ENCODE peak calls at places on chromosomes 11 and 22, in ten cellular contexts. A, E, S, V, C, O, J, M, X and I are unnamed samples.

GRCh38 chr11:120517390-120518315 is 6.1 kb downstream of the GRIK4 start:
- DNase-seq in O (no peak), J (no peak), S (peak; percentile 39), A (no peak), M (no peak), X (no peak), E (no peak), V (peak; percentile 66), C (no peak), I (no peak)

GRCh38 chr11:2211113-2211971 is 39.7 kb upstream of the TH start:
- DNase-seq in E (no peak), C (no peak), J (peak; percentile 6), X (peak; percentile 33), S (no peak), O (no peak), A (peak; percentile 44), M (no peak), V (no peak), I (no peak)

GRCh38 chr11:10952872-10953271 is 95.0 kb upstream of the ZBED5 start:
- DNase-seq in A (no peak), M (no peak), S (no peak), X (no peak), O (no peak), J (no peak), E (no peak), V (no peak), C (no peak), I (no peak)

GRCh38 chr11:134447696-134448095 is 35.7 kb upstream of the B3GAT1 start:
- DNase-seq in M (no peak), A (no peak), O (no peak), X (no peak), S (no peak), C (no peak), V (no peak), E (no peak), J (no peak), I (no peak)

GRCh38 chr11:87281496-87281895 is 243.8 kb downstream of the TMEM135 start:
- DNase-seq in S (no peak), E (peak; percentile 43), A (no peak), M (peak; percentile 36), X (no peak), V (no peak), O (no peak), C (no peak), J (no peak), I (no peak)

GRCh38 chr11:9980931-9981330 is 313.1 kb downstream of the SBF2 start:
- DNase-seq in O (no peak), E (no peak), C (no peak), X (no peak), S (no peak), V (no peak), J (no peak), M (no peak), A (no peak), I (no peak)

GRCh38 chr11:65448418-65449196 is 26.0 kb downstream of the NEAT1 start:
- DNase-seq in V (peak; percentile 82), J (no peak), E (peak; percentile 34), X (no peak), S (peak; percentile 69), C (peak; percentile 32), A (no peak), O (peak; percentile 75), M (no peak), I (no peak)

GRCh38 chr11:65941720-65942310 is 3.5 kb upstream of the TSGA10IP start:
- DNase-seq in O (no peak), V (no peak), S (no peak), J (no peak), X (no peak), A (no peak), M (no peak), C (no peak), E (no peak), I (no peak)

GRCh38 chr11:12599408-12600143 is 74.6 kb upstream of the TEAD1 start:
- DNase-seq in M (peak; percentile 35), V (peak; percentile 76), E (no peak), A (no peak), J (peak; percentile 28), X (peak; percentile 89), C (peak; percentile 65), O (peak; percentile 36), S (no peak), I (no peak)

GRCh38 chr11:93219440-93219839 is 21.6 kb upstream of the SLC36A4 start:
- DNase-seq in V (no peak), S (no peak), J (no peak), A (no peak), X (no peak), M (no peak), O (no peak), C (no peak), E (no peak), I (no peak)

GRCh38 chr11:87280143-87280542 is 242.4 kb downstream of the TMEM135 start:
- DNase-seq in V (no peak), M (no peak), O (no peak), X (no peak), C (no peak), J (no peak), S (no peak), A (no peak), E (no peak), I (no peak)

GRCh38 chr22:37496651-37497599 is 10.7 kb upstream of the MFNG start:
- DNase-seq in A (peak; percentile 82), E (peak; percentile 56), S (peak; percentile 98), O (no peak), V (peak; percentile 61), J (no peak), M (no peak), X (no peak), C (no peak), I (no peak)

GRCh38 chr11:95085117-95085825 is 4.4 kb upstream of the ENDOD1 start:
- DNase-seq in C (no peak), M (no peak), A (no peak), O (no peak), J (no peak), V (no peak), S (no peak), X (no peak), E (no peak), I (no peak)

GRCh38 chr11:17683378-17684161 is 35.8 kb upstream of the MYOD1 start:
- DNase-seq in S (peak; percentile 93), O (peak; percentile 87), M (peak; percentile 40), J (no peak), E (peak; percentile 71), A (peak; percentile 71), C (no peak), X (no peak), V (peak; percentile 69), I (no peak)

GRCh38 chr11:67230406-67230805 is 35.9 kb upstream of the GRK2 start:
- DNase-seq in M (peak; percentile 28), A (no peak), V (no peak), J (no peak), E (no peak), C (no peak), S (no peak), O (no peak), X (no peak), I (no peak)

GRCh38 chr11:115759622-115760527 is 255.7 kb upstream of the CADM1 start:
- DNase-seq in E (no peak), A (no peak), J (no peak), X (peak; percentile 78), C (peak; percentile 41), S (peak; percentile 41), O (no peak), V (peak; percentile 57), M (no peak), I (no peak)

GRCh38 chr22:22892096-22893052 is 4.8 kb downstream of the IGLL5 start:
- DNase-seq in A (no peak), S (no peak), O (no peak), M (no peak), V (no peak), J (no peak), C (no peak), X (no peak), E (no peak), I (no peak)
- H3K4me3 ChIP-seq in A (no peak overlapping the region), S (no peak overlapping the region), O (no peak overlapping the region), M (no peak overlapping the region), V (no peak overlapping the region), J (no peak overlapping the region), C (no peak overlapping the region), X (no peak overlapping the region), E (no peak overlapping the region), I (no peak overlapping the region)

GRCh38 chr11:6646631-6647281 is 8.9 kb downstream of the DCHS1 start:
- DNase-seq in S (no peak), E (no peak), A (no peak), V (no peak), C (peak; percentile 45), X (no peak), O (peak; percentile 58), M (peak; percentile 90), J (peak; percentile 48), I (peak; percentile 36)
- H3K4me3 ChIP-seq in S (no peak overlapping the region), E (no peak overlapping the region), A (no peak overlapping the region), V (no peak overlapping the region), C (no peak overlapping the region), X (no peak overlapping the region), O (peak overlapping the region; percentile 5), M (peak overlapping the region; percentile 44), J (peak overlapping the region; percentile 39), I (no peak overlapping the region)

DNA sequence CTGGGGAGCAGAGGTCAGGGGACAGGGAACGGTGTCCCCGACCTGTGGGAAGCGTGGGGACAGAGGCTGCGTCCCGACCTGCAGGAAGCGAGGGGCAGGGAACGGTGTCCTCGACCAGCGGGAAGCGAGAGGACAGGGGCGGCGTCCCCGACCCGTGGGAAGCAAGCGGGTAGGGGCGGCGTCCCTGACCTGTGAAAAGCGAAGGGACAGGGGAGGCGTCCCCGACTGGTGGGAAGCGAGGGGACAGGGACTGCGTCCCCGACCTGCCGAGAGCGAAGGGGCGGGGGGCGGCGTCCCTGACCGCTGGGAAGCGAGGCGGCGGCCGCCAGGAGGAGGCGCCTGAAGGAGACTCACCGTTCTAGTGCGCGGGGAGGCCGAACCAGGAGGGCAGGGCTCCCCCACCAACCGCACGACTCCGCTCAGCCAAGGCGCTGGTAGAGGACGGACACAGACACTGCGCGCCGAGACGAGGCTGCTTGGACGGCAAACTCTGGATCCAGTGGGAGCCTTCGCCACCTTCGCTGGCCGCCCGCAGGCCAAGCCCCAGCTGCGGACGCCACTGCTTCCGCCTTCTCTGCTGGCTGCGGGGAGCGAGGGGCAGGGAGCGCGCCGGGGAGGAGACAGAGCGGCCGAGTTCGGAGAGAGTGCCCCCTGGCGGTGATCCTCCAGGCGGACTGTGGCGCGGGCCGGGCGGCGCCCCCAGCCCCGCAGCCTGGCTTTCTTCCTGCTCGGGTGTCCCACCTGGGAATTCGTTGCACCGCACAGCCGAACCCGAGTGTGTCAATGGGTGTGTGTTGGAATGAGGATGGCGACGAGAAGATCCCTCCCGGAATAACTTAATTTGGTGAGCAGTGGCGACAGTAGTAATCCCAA is at the start of gene TRAF6:
- DNase-seq in E (peak; percentile 70), J (peak; percentile 92), C (peak; percentile 94), A (peak; percentile 89), V (peak; percentile 91), M (peak; percentile 88), S (peak; percentile 81), X (peak; percentile 98), O (peak; percentile 76), I (peak; percentile 71)
- H3K4me3 ChIP-seq in E (peak within 1 kb of the TSS; percentile 94), J (peak within 1 kb of the TSS; percentile 84), C (peak within 1 kb of the TSS; percentile 74), A (peak within 1 kb of the TSS; percentile 86), V (peak within 1 kb of the TSS; percentile 87), M (peak within 1 kb of the TSS; percentile 87), S (peak within 1 kb of the TSS; percentile 94), X (peak within 1 kb of the TSS; percentile 95), O (peak within 1 kb of the TSS; percentile 81), I (peak within 1 kb of the TSS; percentile 86)

DNA sequence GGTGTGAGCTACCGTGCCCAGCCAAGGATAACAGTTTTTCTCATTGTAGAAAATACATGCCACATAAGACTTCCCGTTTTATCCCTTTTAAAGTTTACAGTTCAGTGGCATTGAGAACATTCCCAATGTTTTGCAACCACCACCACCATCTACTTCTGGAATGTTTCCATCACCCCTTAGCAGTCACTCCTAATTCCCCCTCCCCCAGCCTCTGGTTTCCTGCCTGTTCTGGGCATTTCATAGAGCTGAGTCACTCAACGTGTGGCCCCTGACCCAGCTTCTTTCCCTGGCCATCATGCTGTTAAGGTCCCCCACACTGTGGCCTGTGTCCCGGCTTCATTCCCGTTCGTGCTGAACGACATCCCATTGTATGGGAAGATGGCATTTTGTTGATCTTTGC is 30.7 kb downstream of the FGF4 start:
- DNase-seq in M (no peak), A (peak; percentile 100), X (no peak), O (no peak), C (no peak), E (peak; percentile 71), J (no peak), S (peak; percentile 84), V (peak; percentile 97), I (no peak)
- H3K4me3 ChIP-seq in M (no peak overlapping the region), A (no peak overlapping the region), X (no peak overlapping the region), O (no peak overlapping the region), C (no peak overlapping the region), E (no peak overlapping the region), J (no peak overlapping the region), S (no peak overlapping the region), V (no peak overlapping the region), I (no peak overlapping the region)